ENCODE peak calls at places on chromosomes 4 and X, in four cellular contexts. B is mesenchymal stem cell, Z is heart right ventricle, V is right atrium auricular region. G is an unnamed sample. For H3K9me3, the result is how much of the 10 kb centered on the place peaks cover.

GRCh38 chrX:45699158-45699557 is 498.5 kb upstream of the DIPK2B start:
- DNase-seq in B (no peak), V (no peak), Z (no peak), G (no peak)

GRCh38 chr4:14168919-14169318 is 541.4 kb upstream of the BOD1L1 start:
- DNase-seq in Z (peak), B (peak), V (no peak), G (no peak)

GRCh38 chr4:99683913-99684312 is 26.3 kb upstream of the C4orf54 start:
- DNase-seq in V (no peak), Z (no peak), B (no peak), G (no peak)

GRCh38 chr4:81491943-81492342 is 20.2 kb upstream of the RASGEF1B start:
- DNase-seq in Z (no peak), B (no peak), V (no peak), G (no peak)

GRCh38 chrX:153388722-153389459 is 12.3 kb downstream of the PNMA6E start:
- DNase-seq in V (no peak), B (no peak), Z (no peak), G (no peak)

GRCh38 chr4:146577111-146577510 is 55.4 kb upstream of the SLC10A7 start:
- DNase-seq in B (no peak), Z (no peak), V (no peak), G (peak)

GRCh38 chrX:96684339-96685204 is at the start of gene DIAPH2:
- DNase-seq in B (peak), Z (peak), V (peak), G (peak)

GRCh38 chr4:74370912-74371311 is 6.0 kb downstream of the EREG start:
- DNase-seq in Z (no peak), B (peak), V (no peak), G (peak)

GRCh38 chr4:16075975-16076757 is 7.7 kb downstream of the PROM1 start:
- DNase-seq in Z (no peak), V (no peak), B (no peak), G (no peak)

GRCh38 chr4:10302096-10302495 is 155.1 kb downstream of the ZNF518B start:
- DNase-seq in B (no peak), Z (no peak), V (no peak), G (no peak)

GRCh38 chr4:101865501-101866062 is 75.1 kb downstream of the BANK1 start:
- DNase-seq in V (no peak), B (peak), Z (no peak), G (peak)

GRCh38 chrX:137747231-137747630 is 181.3 kb downstream of the ZIC3 start:
- DNase-seq in V (no peak), Z (no peak), B (no peak), G (no peak)

GRCh38 chr4:161555689-161556660 is 607.8 kb downstream of the FSTL5 start:
- DNase-seq in Z (no peak), B (peak), V (no peak), G (no peak)

GRCh38 chr4:139556071-139556734 is at the start of gene SETD7:
- DNase-seq in B (peak), V (peak), Z (peak), G (peak)

GRCh38 chr4:1754336-1754735 is 33.0 kb downstream of the TACC3 start:
- DNase-seq in B (no peak), Z (no peak), V (no peak), G (no peak)
- H3K27ac ChIP-seq in B (no peak), Z (no peak), V (no peak), G (no peak)

GRCh38 chr4:183987529-183987946 is 82.4 kb downstream of the STOX2 start:
- DNase-seq in V (peak), B (peak), Z (peak), G (peak)

GRCh38 chr4:183989931-183990330 is 84.8 kb downstream of the STOX2 start:
- DNase-seq in B (peak), V (no peak), Z (no peak), G (no peak)

GRCh38 chr4:183987987-183988392 is 82.9 kb downstream of the STOX2 start:
- DNase-seq in B (peak), Z (peak), V (peak), G (peak)

GRCh38 chr4:183989471-183989870 is 84.4 kb downstream of the STOX2 start:
- DNase-seq in Z (no peak), V (no peak), B (peak), G (no peak)

DNA sequence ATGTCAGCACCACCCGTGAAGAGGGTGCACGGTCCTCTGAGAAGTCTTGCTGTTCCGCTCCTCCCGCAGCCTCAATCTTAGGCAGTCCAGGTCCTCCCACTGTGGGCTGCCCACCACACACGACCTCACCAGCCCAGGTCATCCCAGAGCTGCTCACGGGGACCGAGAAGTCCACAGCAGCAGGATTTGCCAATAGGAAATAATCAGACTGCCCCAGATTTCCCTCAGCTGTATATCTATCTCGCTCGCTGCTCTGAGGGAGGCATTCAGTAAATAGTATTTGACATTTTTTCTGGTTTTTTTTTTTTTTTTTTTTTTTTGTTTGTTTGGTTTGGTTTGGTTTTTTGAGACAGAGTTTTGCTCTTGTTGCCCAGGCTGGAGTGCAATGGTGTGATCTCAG is 83.8 kb downstream of the STOX2 start:
- DNase-seq in B (no peak), V (no peak), Z (no peak), G (no peak)
- H3K4me3 ChIP-seq in B (peak), V (peak), Z (no peak), G (no peak)

DNA sequence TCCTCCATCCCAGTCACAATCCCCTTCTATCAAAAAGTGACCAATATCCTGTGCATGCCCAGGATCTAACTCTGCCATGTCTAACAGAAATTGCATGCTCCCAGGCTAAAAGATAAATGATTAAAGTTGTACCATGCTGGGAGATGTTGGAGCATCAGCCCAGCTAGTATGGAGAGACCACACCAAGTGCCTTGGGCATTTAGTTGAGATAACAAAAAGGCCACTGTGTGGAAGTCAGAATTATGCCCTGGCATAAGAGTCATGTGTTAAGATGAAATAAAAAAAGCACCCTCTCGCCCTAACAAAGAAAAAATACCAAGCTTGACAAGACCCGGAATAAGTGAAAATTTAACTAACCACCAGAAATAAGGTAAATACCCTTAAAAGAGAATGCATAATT is 155.9 kb upstream of the CENPE start:
- DNase-seq in B (no peak), Z (no peak), V (no peak), G (no peak)
- H3K9me3 ChIP-seq in B (under half), Z (under half), V (under half), G (under half)

DNA sequence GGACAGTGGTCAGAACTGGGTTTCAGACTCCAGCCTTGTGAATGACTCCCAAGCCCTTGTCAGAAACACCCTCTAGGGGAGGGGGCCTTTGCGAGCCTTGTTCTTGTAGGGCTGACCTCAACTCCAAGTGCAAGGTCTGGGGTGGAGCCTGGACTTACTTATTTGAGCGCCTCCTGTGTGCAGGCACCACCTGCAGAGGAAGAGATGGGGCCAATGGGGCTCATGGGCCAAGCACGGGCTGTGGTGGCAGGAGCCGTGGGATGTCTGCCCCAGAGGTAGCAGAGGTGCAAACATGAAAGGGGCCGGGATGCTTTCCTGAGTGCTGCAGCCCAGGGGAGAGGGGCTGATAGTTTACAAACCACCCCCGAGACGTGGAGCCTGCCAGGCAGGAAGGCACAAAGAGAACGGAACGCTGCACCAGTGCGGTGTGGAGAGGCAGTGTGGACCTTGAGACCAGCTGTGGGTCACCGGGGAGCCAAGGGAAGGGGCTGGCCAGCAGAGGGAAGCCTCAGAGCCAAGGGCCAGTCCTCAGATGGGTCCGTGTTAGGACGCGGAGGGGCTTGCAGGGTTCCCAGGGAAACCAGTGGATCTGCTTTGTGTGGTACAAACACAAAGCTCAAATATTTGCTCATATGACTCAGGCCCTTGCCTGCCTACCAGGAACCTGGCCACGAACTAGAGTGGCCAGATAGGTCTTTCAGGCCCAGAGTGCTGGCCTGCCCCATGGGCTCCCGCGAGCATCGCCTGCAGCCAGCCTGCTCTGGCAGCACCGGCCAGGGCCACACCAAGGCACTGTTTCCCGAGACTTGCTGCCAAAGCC is 8.7 kb upstream of the TADA2B start:
- DNase-seq in Z (no peak), V (no peak), B (peak), G (peak)
- H3K27ac ChIP-seq in Z (no peak), V (no peak), B (no peak), G (no peak)

DNA sequence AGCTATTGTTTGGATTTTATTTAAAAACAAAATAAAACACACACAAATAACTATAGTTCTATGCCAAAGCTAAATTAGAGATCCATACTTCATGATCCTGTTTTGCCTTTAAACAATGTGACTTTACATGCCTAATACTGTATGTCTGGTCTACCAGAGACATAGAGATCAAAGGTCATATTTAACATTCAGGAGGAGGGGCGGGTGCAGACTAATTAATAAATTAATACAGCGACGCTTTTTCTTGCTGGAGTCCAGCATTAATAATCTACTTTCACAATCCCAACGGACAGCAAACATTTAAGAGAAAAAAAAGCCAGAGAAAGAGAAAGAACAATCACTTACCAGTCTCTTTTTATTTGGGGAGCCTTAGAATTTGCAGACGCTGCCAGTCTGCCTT is 533 bp downstream of the CXXC4 start:
- DNase-seq in V (no peak), Z (no peak), B (no peak), G (no peak)
- H3K4me3 ChIP-seq in V (peak), Z (peak), B (peak), G (peak)

GRCh38 chrX:42973321-42973720 is 195.4 kb upstream of the PPP1R2C start:
- DNase-seq in Z (no peak), B (no peak), V (no peak), G (no peak)
- H3K9me3 ChIP-seq in Z (under half), B (under half), V (under half), G (under half)

GRCh38 chr4:127545271-127545670 is 87.5 kb upstream of the INTU start:
- DNase-seq in V (no peak), B (no peak), Z (no peak), G (no peak)

DNA sequence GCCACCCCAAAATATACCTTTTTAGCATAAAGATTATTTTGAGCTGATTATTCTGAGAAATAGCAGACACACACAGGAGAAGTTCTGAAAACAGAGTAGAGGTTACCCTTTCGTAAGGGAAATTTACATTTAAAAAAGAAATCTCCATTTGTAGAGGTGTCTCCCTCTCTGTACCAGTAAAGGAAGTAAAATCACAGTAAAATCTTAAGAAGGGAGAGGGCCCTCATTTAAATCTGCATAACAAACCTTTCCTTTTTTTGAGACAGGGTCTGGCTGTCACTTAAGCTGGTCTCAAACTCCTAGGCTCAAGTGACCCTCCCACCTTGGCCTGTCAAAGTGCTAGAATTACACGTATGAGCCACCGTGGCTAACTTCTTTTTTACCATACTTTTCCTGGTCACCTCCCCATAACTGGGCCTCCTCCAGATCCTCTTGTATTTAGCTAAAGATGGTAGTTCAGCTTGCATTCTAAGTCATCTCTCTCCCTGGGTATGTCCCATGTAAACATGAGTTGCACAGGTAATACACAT is 92.2 kb upstream of the INTU start:
- DNase-seq in Z (no peak), B (no peak), V (no peak), G (no peak)
- H3K27ac ChIP-seq in Z (no peak), B (no peak), V (no peak), G (no peak)

DNA sequence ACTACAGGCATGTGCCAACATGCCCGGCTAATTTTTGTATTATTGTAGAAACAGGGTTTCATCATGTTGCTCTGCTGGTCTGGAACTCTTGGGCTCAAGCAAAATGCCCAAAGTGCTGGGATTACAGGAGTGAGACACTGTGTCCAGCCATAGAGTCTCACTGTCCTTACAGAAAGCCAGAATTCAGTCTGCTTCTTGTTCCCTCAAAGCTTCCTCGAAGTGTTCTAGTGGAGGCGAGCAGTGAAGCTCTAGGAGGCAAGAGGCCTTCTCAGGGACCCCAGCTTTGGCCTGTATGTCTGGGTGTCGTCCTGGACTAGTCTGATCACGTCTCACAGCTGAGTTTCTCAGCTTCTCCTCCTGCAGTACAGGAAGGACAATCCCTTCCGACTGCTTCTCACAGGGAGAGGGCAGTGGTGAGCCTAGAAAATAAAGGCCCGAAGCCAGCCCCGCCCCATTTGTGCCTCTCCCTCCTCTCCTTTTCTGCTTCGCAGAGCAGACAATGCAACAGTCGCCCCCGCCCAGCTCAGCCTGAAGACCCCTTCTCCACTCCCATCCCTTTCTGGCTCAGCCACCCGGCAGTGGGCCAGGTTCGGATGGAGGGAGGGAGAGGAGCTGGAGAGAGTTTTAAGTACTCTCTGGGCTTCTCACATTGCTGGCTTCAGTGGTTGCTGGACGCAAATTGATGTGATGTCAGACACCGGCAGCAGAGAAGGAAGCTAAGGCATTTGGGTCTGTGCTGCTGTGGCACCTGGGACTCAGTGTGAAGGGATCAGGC is 11.1 kb upstream of the FAM3A start:
- DNase-seq in B (peak), V (peak), Z (peak), G (peak)
- H3K4me3 ChIP-seq in B (peak), V (peak), Z (no peak), G (no peak)

GRCh38 chr4:1400861-1401408 is 5.3 kb downstream of the NKX1-1 start:
- DNase-seq in Z (no peak), B (no peak), V (no peak), G (no peak)
- H3K9me3 ChIP-seq in Z (under half), B (under half), V (under half), G (under half)

DNA sequence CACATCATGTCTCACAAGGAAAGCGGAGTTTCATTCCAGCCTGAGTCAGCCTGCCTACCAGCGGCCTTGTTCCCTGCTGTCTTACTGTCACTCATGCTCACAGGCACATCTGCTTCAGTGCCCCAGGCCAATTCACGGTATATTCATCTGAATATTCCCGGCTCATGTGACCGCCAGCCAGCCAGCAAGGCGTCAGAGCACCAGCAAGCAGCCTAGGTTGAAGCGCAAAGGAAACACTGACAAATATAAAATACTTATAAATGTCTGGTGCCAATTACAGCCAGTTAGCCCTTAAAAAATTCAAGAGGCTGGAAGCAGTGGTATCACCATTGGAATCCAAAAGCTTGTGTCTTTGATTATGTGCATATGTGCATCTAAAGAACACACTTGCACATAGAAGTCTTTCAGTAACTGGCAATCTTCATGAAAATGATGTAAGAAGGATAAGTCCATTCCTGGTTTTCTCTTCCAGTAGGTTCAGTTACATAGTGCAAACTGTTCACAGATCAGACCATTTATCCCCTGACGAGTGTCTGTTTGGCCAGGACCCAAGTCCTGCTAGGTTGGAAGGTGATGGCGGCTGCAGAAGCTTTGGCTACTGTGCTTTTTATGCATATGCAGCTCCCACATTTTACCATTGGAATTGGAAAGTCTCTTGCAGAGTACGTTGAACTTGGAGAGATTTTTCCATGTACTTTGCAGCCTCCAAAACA is 61.3 kb downstream of the LUZP4 start:
- DNase-seq in V (no peak), Z (no peak), B (no peak), G (no peak)
- H3K27ac ChIP-seq in V (no peak), Z (no peak), B (no peak), G (no peak)

G was measured in SJSA1.